ENCODE peak calls at places on chromosomes 4 and X, in five cellular contexts. R is CD8-positive, alpha-beta memory T cell; X is BJ; W is upper lobe of right lung; B is CD4-positive, CD25-positive, alpha-beta regulatory T cell. T is an unnamed sample.

GRCh38 chrX:136047001-136047642 is 61.9 kb downstream of the SLC9A6 start:
- DNase-seq in R (no peak), X (no peak), W (no peak), B (no peak), T (no peak)

GRCh38 chrX:49171752-49172279 is at the start of gene PLP2:
- DNase-seq in R (peak), X (no peak), W (peak), B (peak), T (peak)

GRCh38 chrX:20515841-20516461 is 249.2 kb upstream of the RPS6KA3 start:
- DNase-seq in R (no peak), X (peak), W (no peak), B (no peak), T (no peak)

GRCh38 chr4:186820371-186820990 is 96.8 kb upstream of the FAT1 start:
- DNase-seq in R (no peak), X (no peak), W (no peak), B (no peak), T (no peak)

GRCh38 chr4:1505511-1506451 is 99.5 kb upstream of the NKX1-1 start:
- DNase-seq in R (peak), X (no peak), W (peak), B (no peak), T (peak)

GRCh38 chr4:114860791-114861190 is 252.6 kb downstream of the NDST4 start:
- DNase-seq in R (no peak), X (no peak), W (no peak), B (no peak), T (no peak)

GRCh38 chr4:41391271-41391670 is 134.5 kb downstream of the UCHL1 start:
- DNase-seq in R (no peak), X (no peak), W (no peak), B (no peak), T (no peak)

GRCh38 chrX:103626855-103627254 is 1.9 kb upstream of the TCEAL1 start:
- DNase-seq in R (no peak), X (no peak), W (no peak), B (no peak), T (no peak)

GRCh38 chr4:146132445-146132844 is 43.1 kb upstream of the LSM6 start:
- DNase-seq in R (no peak), X (no peak), W (no peak), B (no peak), T (no peak)

GRCh38 chr4:67122029-67122428 is 423.3 kb downstream of the CENPC start:
- DNase-seq in R (no peak), X (no peak), W (no peak), B (no peak), T (peak)

GRCh38 chrX:14916017-14916674 is 42.9 kb downstream of the MOSPD2 start:
- DNase-seq in R (no peak), X (no peak), W (no peak), B (no peak), T (no peak)

GRCh38 chrX:130793966-130794365 is 109.0 kb downstream of the ENOX2 start:
- DNase-seq in R (no peak), X (no peak), W (no peak), B (no peak), T (no peak)

GRCh38 chr4:99710020-99710419 is 52.4 kb upstream of the C4orf54 start:
- DNase-seq in R (no peak), X (no peak), W (no peak), B (no peak), T (no peak)

GRCh38 chrX:129659137-129659536 is 4.4 kb upstream of the APLN start:
- DNase-seq in R (no peak), X (no peak), W (no peak), B (no peak), T (no peak)

GRCh38 chr4:24924309-24924781 is 11.5 kb upstream of the CCDC149 start:
- DNase-seq in R (no peak), X (peak), W (no peak), B (no peak), T (no peak)

GRCh38 chr4:59979061-59979460 is 1221.1 kb upstream of the ADGRL3 start:
- DNase-seq in R (no peak), X (no peak), W (no peak), B (no peak), T (no peak)

GRCh38 chr4:74545488-74545887 is 100.6 kb downstream of the AREG start:
- DNase-seq in R (no peak), X (no peak), W (no peak), B (no peak), T (no peak)

GRCh38 chr4:151251922-151252321 is 25.0 kb upstream of the PRSS48 start:
- DNase-seq in R (no peak), X (no peak), W (no peak), B (no peak), T (no peak)

GRCh38 chr4:1542226-1542490 is 135.9 kb upstream of the NKX1-1 start:
- DNase-seq in R (no peak), X (no peak), W (no peak), B (no peak), T (no peak)

GRCh38 chrX:8273451-8273894 is 102.4 kb upstream of the VCX2 start:
- DNase-seq in R (no peak), X (no peak), W (no peak), B (no peak), T (no peak)

GRCh38 chr4:107843394-107843793 is 18.7 kb downstream of the SGMS2 start:
- DNase-seq in R (no peak), X (no peak), W (no peak), B (no peak), T (no peak)

GRCh38 chrX:100611951-100612350 is 24.7 kb downstream of the TSPAN6 start:
- DNase-seq in R (no peak), X (no peak), W (no peak), B (no peak), T (no peak)

GRCh38 chr4:126470862-126471261 is 1156.1 kb downstream of the FAT4 start:
- DNase-seq in R (no peak), X (no peak), W (no peak), B (no peak), T (no peak)

GRCh38 chr4:10926025-10926424 is 241.5 kb upstream of the CLNK start:
- DNase-seq in R (no peak), X (no peak), W (no peak), B (no peak), T (no peak)

GRCh38 chr4:102008711-102009110 is 218.2 kb downstream of the BANK1 start:
- DNase-seq in R (no peak), X (no peak), W (no peak), B (no peak), T (no peak)

GRCh38 chrX:619451-619811 is 11.2 kb upstream of the SHOX start:
- DNase-seq in R (no peak), X (no peak), W (no peak), B (no peak), T (no peak)

GRCh38 chr4:17347445-17347844 is 164.4 kb downstream of the QDPR start:
- DNase-seq in R (no peak), X (no peak), W (no peak), B (no peak), T (peak)

GRCh38 chrX:56726609-56727008 is 2.4 kb upstream of the NBDY start:
- DNase-seq in R (peak), X (no peak), W (no peak), B (peak), T (no peak)

GRCh38 chr4:1261107-1261928 is 12.4 kb upstream of the CTBP1 start:
- DNase-seq in R (no peak), X (no peak), W (no peak), B (no peak), T (peak)

GRCh38 chr4:26866203-26866602 is 5.6 kb downstream of the STIM2 start:
- DNase-seq in R (no peak), X (no peak), W (no peak), B (no peak), T (peak)

GRCh38 chr4:26863512-26863911 is 2.9 kb downstream of the STIM2 start:
- DNase-seq in R (no peak), X (no peak), W (no peak), B (no peak), T (no peak)

GRCh38 chr4:26866781-26867180 is 6.1 kb downstream of the STIM2 start:
- DNase-seq in R (no peak), X (no peak), W (no peak), B (no peak), T (no peak)

GRCh38 chr4:26862381-26862915 is 1.8 kb downstream of the STIM2 start:
- DNase-seq in R (no peak), X (no peak), W (no peak), B (no peak), T (no peak)

GRCh38 chr4:26864904-26865303 is 4.3 kb downstream of the STIM2 start:
- DNase-seq in R (no peak), X (no peak), W (no peak), B (no peak), T (no peak)
- H3K4me3 ChIP-seq in R (no peak), X (no peak), W (no peak), B (peak), T (no peak)

DNA sequence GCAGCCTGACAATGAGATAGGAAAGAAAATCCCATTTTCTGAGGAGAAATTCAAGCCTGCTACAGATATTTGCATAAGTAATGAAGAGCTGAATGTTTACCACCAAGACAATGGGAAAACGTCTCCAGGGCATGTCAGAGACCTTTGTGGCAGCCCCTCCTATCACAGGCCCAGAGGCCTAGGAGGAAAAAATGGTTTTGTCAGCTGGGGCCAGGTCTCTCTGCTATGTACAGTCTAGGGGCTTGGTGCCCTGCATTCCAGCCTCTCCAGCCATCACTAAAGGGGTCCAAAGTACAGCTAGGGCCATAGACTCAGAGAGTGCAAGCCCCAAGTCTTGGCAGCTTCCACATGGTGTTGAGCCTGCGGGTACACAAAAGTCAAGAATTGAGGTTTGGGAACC is 361.6 kb upstream of the ANXA10 start:
- DNase-seq in R (no peak), X (no peak), W (no peak), B (no peak), T (no peak)
- H3K4me3 ChIP-seq in R (no peak), X (no peak), W (no peak), B (no peak), T (no peak)

GRCh38 chrX:17632942-17633341 is 104.4 kb upstream of the SCML1 start:
- DNase-seq in R (no peak), X (no peak), W (no peak), B (no peak), T (no peak)

GRCh38 chrX:17633546-17633945 is 103.7 kb upstream of the SCML1 start:
- DNase-seq in R (no peak), X (no peak), W (no peak), B (no peak), T (no peak)

GRCh38 chrX:17637235-17637634 is 100.1 kb upstream of the SCML1 start:
- DNase-seq in R (no peak), X (no peak), W (no peak), B (no peak), T (no peak)

GRCh38 chrX:17634542-17635207 is 102.6 kb upstream of the SCML1 start:
- DNase-seq in R (no peak), X (no peak), W (no peak), B (no peak), T (no peak)

DNA sequence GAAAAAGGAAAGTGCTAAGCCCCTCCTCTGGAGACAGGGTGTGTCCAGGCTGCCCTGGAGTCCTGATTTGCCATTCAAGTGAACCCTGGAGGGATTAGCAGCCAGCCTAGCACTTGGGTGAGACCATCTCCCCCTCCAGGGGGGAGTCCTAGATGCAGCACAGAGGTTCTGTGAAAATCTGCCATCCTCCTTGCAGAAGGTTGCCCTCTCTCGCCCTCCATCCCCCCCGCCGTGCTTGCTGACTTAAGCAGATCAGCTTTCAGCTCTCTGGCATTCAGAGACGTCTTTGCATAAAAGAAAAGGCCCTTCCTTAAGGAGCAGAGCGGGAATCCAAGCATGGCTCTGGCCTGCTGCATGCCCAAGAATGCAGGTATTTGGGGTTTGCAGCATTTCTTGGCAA is 102.1 kb upstream of the SCML1 start:
- DNase-seq in R (no peak), X (no peak), W (no peak), B (no peak), T (peak)
- H3K4me3 ChIP-seq in R (no peak), X (no peak), W (no peak), B (no peak), T (peak)

GRCh38 chr4:7876096-7876993 is 63.3 kb downstream of the AFAP1 start:
- DNase-seq in R (no peak), X (no peak), W (no peak), B (no peak), T (peak)
- H3K4me3 ChIP-seq in R (peak), X (no peak), W (no peak), B (peak), T (no peak)

GRCh38 chr4:82811838-82812672 is 13.5 kb upstream of the SCD5 start:
- DNase-seq in R (no peak), X (no peak), W (no peak), B (no peak), T (peak)
- H3K4me3 ChIP-seq in R (no peak), X (no peak), W (no peak), B (no peak), T (no peak)

GRCh38 chr4:185040523-185040922 is 22.2 kb downstream of the HELT start:
- DNase-seq in R (no peak), X (no peak), W (no peak), B (no peak), T (no peak)
- H3K4me3 ChIP-seq in R (no peak), X (no peak), W (no peak), B (no peak), T (no peak)

GRCh38 chr4:147831452-147832192 is 99.7 kb downstream of the ARHGAP10 start:
- DNase-seq in R (no peak), X (peak), W (no peak), B (no peak), T (no peak)
- H3K4me3 ChIP-seq in R (no peak), X (no peak), W (no peak), B (no peak), T (no peak)

GRCh38 chr4:182876006-182876405 is 41.2 kb downstream of the DCTD start:
- DNase-seq in R (no peak), X (no peak), W (no peak), B (no peak), T (no peak)

GRCh38 chr4:182878633-182879495 is 38.3 kb downstream of the DCTD start:
- DNase-seq in R (no peak), X (no peak), W (no peak), B (no peak), T (no peak)

GRCh38 chr4:182876427-182876826 is 40.8 kb downstream of the DCTD start:
- DNase-seq in R (no peak), X (no peak), W (no peak), B (no peak), T (no peak)

GRCh38 chr4:182875471-182875870 is 41.7 kb downstream of the DCTD start:
- DNase-seq in R (no peak), X (no peak), W (no peak), B (no peak), T (peak)

GRCh38 chr4:182877326-182877883 is 39.8 kb downstream of the DCTD start:
- DNase-seq in R (no peak), X (no peak), W (no peak), B (no peak), T (peak)
- H3K4me3 ChIP-seq in R (no peak), X (no peak), W (no peak), B (no peak), T (no peak)

GRCh38 chrX:150919401-150919800 is 20.9 kb upstream of the CD99L2 start:
- DNase-seq in R (no peak), X (no peak), W (no peak), B (no peak), T (no peak)
- H3K4me3 ChIP-seq in R (no peak), X (no peak), W (no peak), B (no peak), T (no peak)

GRCh38 chr4:184427687-184428086 is 46.7 kb downstream of the IRF2 start:
- DNase-seq in R (no peak), X (no peak), W (no peak), B (no peak), T (no peak)
- H3K4me3 ChIP-seq in R (no peak), X (no peak), W (no peak), B (no peak), T (no peak)